ENCODE peak calls at places on chromosome 12, in five cellular contexts. U is CD4-positive, CD25-positive, alpha-beta regulatory T cell; S is left cardiac atrium; X is activated CD8-positive, alpha-beta T cell treated with anti-CD3 and anti-CD28 coated beads for 36 hours; N is esophagus mucosa. F is an unnamed sample.

GRCh38 chr12:49225551-49226166 is 36.8 kb upstream of the TUBA1A start:
- ATAC-seq in X (no peak), U (no peak), S (no peak), N (peak; percentile 55), F (no peak)

GRCh38 chr12:111204684-111205305 is 164.1 kb downstream of the PHETA1 start:
- ATAC-seq in X (no peak), U (no peak), S (peak; percentile 65), N (no peak), F (no peak)

GRCh38 chr12:40144023-40144422 is 38.1 kb upstream of the SLC2A13 start:
- ATAC-seq in N (no peak), S (no peak), X (no peak), U (no peak), F (peak; percentile 30)

GRCh38 chr12:113072136-113072535 is 15.6 kb downstream of the DTX1 start:
- ATAC-seq in X (no peak), S (no peak), N (no peak), U (no peak), F (peak; percentile 53)

GRCh38 chr12:5745251-5745888 is 199.7 kb downstream of the ANO2 start:
- ATAC-seq in U (no peak), N (peak; percentile 77), X (peak; percentile 79), S (peak; percentile 94), F (peak; percentile 56)

GRCh38 chr12:106359620-106360399 is 2.3 kb downstream of the POLR3B start:
- ATAC-seq in U (no peak), X (no peak), S (no peak), N (no peak), F (no peak)

GRCh38 chr12:112283541-112283940 is 98.7 kb downstream of the HECTD4 start:
- ATAC-seq in X (no peak), S (peak; percentile 39), N (peak; percentile 44), U (no peak), F (no peak)

GRCh38 chr12:22919883-22920282 is 294.9 kb downstream of the ETNK1 start:
- ATAC-seq in X (no peak), N (no peak), S (no peak), U (no peak), F (no peak)

GRCh38 chr12:113996026-113996425 is 29.9 kb upstream of the RBM19 start:
- ATAC-seq in S (no peak), X (no peak), U (no peak), N (no peak), F (no peak)

GRCh38 chr12:88638956-88639355 is 58.7 kb upstream of the KITLG start:
- ATAC-seq in N (no peak), X (no peak), U (no peak), S (peak; percentile 85), F (no peak)

GRCh38 chr12:122028601-122029560 is 7.2 kb downstream of the BCL7A start:
- ATAC-seq in U (no peak), N (no peak), X (peak; percentile 72), S (no peak), F (peak; percentile 75)

GRCh38 chr12:118641249-118641648 is 264.9 kb downstream of the SUDS3 start:
- ATAC-seq in X (no peak), U (no peak), S (no peak), N (no peak), F (no peak)

GRCh38 chr12:122999986-123000420 is 19.5 kb downstream of the ARL6IP4 start:
- ATAC-seq in S (no peak), X (no peak), N (no peak), U (no peak), F (no peak)

GRCh38 chr12:70290126-70290525 is 46.9 kb downstream of the CNOT2 start:
- ATAC-seq in N (no peak), X (no peak), S (no peak), U (no peak), F (no peak)

GRCh38 chr12:80419660-80420059 is 24.4 kb upstream of the PTPRQ start:
- ATAC-seq in U (no peak), N (no peak), X (no peak), S (no peak), F (no peak)

GRCh38 chr12:93990832-93991748 is 157.3 kb upstream of the PLXNC1 start:
- ATAC-seq in U (no peak), X (no peak), S (peak; percentile 93), N (no peak), F (no peak)

GRCh38 chr12:91441996-91442395 is 259.4 kb upstream of the DCN start:
- ATAC-seq in N (no peak), U (no peak), X (no peak), S (no peak), F (no peak)

GRCh38 chr12:76927170-76927784 is 48.5 kb upstream of the CSRP2 start:
- ATAC-seq in S (no peak), U (no peak), X (no peak), N (peak; percentile 39), F (no peak)

GRCh38 chr12:87439990-87440827 is 589.0 kb downstream of the C12orf50 start:
- ATAC-seq in U (no peak), N (peak; percentile 93), S (peak; percentile 83), X (no peak), F (no peak)

GRCh38 chr12:47282206-47282605 is 202.4 kb upstream of the AMIGO2 start:
- ATAC-seq in S (peak; percentile 78), X (no peak), U (no peak), N (no peak), F (no peak)

GRCh38 chr12:50081096-50081808 is 3.9 kb upstream of the SMARCD1 start:
- ATAC-seq in X (no peak), S (no peak), U (no peak), N (no peak), F (no peak)

GRCh38 chr12:91687052-91688017 is 458.3 kb downstream of the BTG1 start:
- ATAC-seq in S (no peak), U (peak; percentile 57), N (no peak), X (peak; percentile 91), F (peak; percentile 88)

GRCh38 chr12:45907955-45908354 is 82.4 kb downstream of the SCAF11 start:
- ATAC-seq in X (no peak), U (no peak), S (no peak), N (no peak), F (no peak)

GRCh38 chr12:110965574-110965973 is 45.2 kb upstream of the MYL2 start:
- ATAC-seq in S (no peak), X (no peak), U (no peak), N (no peak), F (no peak)

GRCh38 chr12:24625103-24625502 is 323.8 kb downstream of the BCAT1 start:
- ATAC-seq in S (no peak), N (no peak), U (no peak), X (no peak), F (no peak)

GRCh38 chr12:113322353-113322752 is 12.6 kb downstream of the SLC8B1 start:
- ATAC-seq in S (peak; percentile 21), N (peak; percentile 82), U (no peak), X (no peak), F (peak; percentile 14)

GRCh38 chr12:1777798-1778197 is 42.6 kb upstream of the LRTM2 start:
- ATAC-seq in S (peak; percentile 36), N (no peak), U (no peak), X (no peak), F (no peak)

GRCh38 chr12:83826112-83826511 is 1086.5 kb downstream of the SLC6A15 start:
- ATAC-seq in X (peak; percentile 60), S (peak; percentile 38), N (peak; percentile 76), U (no peak), F (peak; percentile 54)

GRCh38 chr12:123761841-123762714 is at the start of gene DNAH10:
- ATAC-seq in N (peak; percentile 70), U (peak; percentile 59), X (peak; percentile 81), S (peak; percentile 66), F (peak; percentile 81)

GRCh38 chr12:110170535-110171185 is 46.5 kb downstream of the IFT81 start:
- ATAC-seq in U (no peak), N (no peak), S (peak; percentile 96), X (no peak), F (no peak)

GRCh38 chr12:76275511-76276093 is 72.6 kb downstream of the BBS10 start:
- ATAC-seq in S (no peak), X (no peak), U (no peak), N (no peak), F (no peak)

GRCh38 chr12:91940826-91941225 is 204.8 kb downstream of the BTG1 start:
- ATAC-seq in U (no peak), S (no peak), X (no peak), N (no peak), F (no peak)

GRCh38 chr12:91111366-91112321 is at the start of gene LUM:
- ATAC-seq in X (no peak), N (no peak), U (no peak), S (peak; percentile 86), F (no peak)

GRCh38 chr12:96303656-96304055 is 96.6 kb downstream of the CDK17 start:
- ATAC-seq in S (no peak), X (no peak), U (no peak), N (no peak), F (no peak)

GRCh38 chr12:43848786-43849185 is 12.9 kb downstream of the TMEM117 start:
- ATAC-seq in S (no peak), X (no peak), N (peak; percentile 89), U (no peak), F (no peak)

F was measured in activated T-helper 17 cell treated with anti-CD3 and anti-CD28 coated beads, Interleukin-2, amount 50 U/mL, for 72 hours.